ENCODE peak calls at places on chromosomes 1 and 21, in five cellular contexts. P is left ventricle myocardium inferior, Q is AG10803, A is AG04450, R is AG04449. W is an unnamed sample.

GRCh38 chr1:234875953-234876814 is 252.5 kb downstream of the TOMM20 start:
- DNase-seq in P (no peak), Q (no peak), A (no peak), R (no peak), W (peak)

GRCh38 chr1:18109058-18109755 is 1.6 kb downstream of the IGSF21 start:
- DNase-seq in P (no peak), Q (no peak), A (no peak), R (no peak), W (no peak)

GRCh38 chr21:14864211-14865021 is 200.4 kb downstream of the NRIP1 start:
- DNase-seq in P (peak), Q (peak), A (peak), R (no peak), W (peak)

GRCh38 chr1:11649624-11650330 is 4.5 kb downstream of the FBXO2 start:
- DNase-seq in P (no peak), Q (no peak), A (no peak), R (no peak), W (no peak)

GRCh38 chr1:235573880-235574279 is 69.6 kb upstream of the B3GALNT2 start:
- DNase-seq in P (no peak), Q (no peak), A (no peak), R (no peak), W (no peak)

GRCh38 chr1:41662656-41663437 is 178.4 kb upstream of the EDN2 start:
- DNase-seq in P (peak), Q (peak), A (no peak), R (peak), W (peak)

GRCh38 chr1:202589190-202589680 is 121.0 kb downstream of the SYT2 start:
- DNase-seq in P (peak), Q (peak), A (peak), R (peak), W (peak)

GRCh38 chr1:221740941-221741363 is 937 bp downstream of the DUSP10 start:
- DNase-seq in P (no peak), Q (no peak), A (no peak), R (no peak), W (peak)

GRCh38 chr1:175174273-175174672 is 18.3 kb downstream of the KIAA0040 start:
- DNase-seq in P (no peak), Q (no peak), A (no peak), R (no peak), W (no peak)

GRCh38 chr1:117657031-117657430 is 51.2 kb downstream of the TENT5C start:
- DNase-seq in P (no peak), Q (peak), A (peak), R (peak), W (no peak)

GRCh38 chr1:30285461-30286050 is 437.8 kb downstream of the MATN1 start:
- DNase-seq in P (no peak), Q (no peak), A (no peak), R (no peak), W (no peak)

GRCh38 chr1:183982172-183982963 is 55.2 kb downstream of the COLGALT2 start:
- DNase-seq in P (no peak), Q (no peak), A (no peak), R (no peak), W (no peak)

DNA sequence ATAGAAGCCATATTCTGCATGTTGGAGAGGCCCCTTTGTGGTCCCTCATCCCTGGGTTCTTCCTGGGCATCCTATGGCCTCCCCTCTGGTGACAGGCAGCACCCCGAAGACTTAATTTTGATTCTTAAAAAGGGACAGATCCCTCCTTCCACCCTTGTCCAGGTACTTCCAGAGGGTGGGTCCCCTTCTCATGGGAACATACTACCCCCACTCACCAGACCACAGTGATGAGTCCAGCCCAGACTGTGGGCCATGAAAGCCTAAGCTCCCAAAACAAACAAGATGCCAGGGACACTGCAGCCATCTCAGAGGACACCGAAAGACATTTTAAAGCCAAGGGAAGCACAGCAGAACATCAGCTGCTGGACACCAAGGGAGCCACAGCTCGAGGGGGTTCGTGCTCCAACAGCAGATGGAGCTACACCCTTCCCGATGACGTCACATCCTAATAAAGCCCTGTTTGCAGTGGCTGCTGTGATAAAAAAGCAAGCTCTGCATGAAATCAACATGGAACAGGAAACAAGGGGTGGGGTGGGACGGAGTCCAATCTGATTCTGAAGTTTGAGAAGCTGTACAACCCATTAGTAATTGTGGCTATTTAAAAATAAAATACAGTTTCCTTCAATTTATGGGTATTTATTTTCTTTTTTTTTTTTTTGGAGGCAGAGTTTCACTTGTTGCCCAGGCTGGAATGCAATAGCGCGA is 32.4 kb downstream of the GNB1 start:
- DNase-seq in P (peak), Q (peak), A (no peak), R (peak), W (no peak)
- H3K4me3 ChIP-seq in P (peak), Q (peak), A (no peak), R (no peak), W (no peak)

GRCh38 chr1:86502721-86503430 is 34.1 kb downstream of the CLCA1 start:
- DNase-seq in P (no peak), Q (no peak), A (no peak), R (no peak), W (peak)
- TF ChIP-seq CTCF in P (no peak), Q (no peak), A (no peak), R (no peak), W (peak)

GRCh38 chr1:54300395-54300794 is 100.4 kb downstream of the MRPL37 start:
- DNase-seq in P (no peak), Q (no peak), A (no peak), R (no peak), W (no peak)
- H3K4me3 ChIP-seq in P (no peak), Q (no peak), A (no peak), R (no peak), W (no peak)

GRCh38 chr1:164664127-164664526 is 105.1 kb downstream of the PBX1 start:
- DNase-seq in P (no peak), Q (no peak), A (no peak), R (no peak), W (peak)

GRCh38 chr1:164667600-164667999 is 108.6 kb downstream of the PBX1 start:
- DNase-seq in P (no peak), Q (no peak), A (no peak), R (no peak), W (peak)

GRCh38 chr1:164668451-164668850 is 109.5 kb downstream of the PBX1 start:
- DNase-seq in P (no peak), Q (no peak), A (no peak), R (no peak), W (no peak)

GRCh38 chr1:164670026-164670425 is 111.0 kb downstream of the PBX1 start:
- DNase-seq in P (no peak), Q (no peak), A (no peak), R (no peak), W (no peak)

DNA sequence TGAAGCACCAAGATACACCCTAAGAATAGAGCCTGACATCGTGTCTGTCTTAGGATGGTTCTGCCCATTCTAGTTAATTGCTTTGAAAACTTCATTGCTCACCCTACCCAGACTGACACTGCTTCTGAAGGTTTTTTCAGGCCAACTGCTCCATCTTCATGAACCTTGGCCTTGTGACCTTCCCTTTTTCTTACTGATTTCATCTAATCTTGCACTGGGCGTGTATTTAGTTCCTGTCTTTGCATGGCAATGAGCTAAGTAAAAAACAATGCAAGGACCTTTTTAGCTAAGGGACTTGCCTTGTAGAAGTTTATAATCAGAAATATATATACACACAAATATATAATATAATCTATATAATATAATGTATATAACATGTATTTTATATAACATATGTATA is 108.0 kb downstream of the PBX1 start:
- DNase-seq in P (no peak), Q (no peak), A (no peak), R (no peak), W (no peak)
- TF ChIP-seq CTCF in P (no peak), Q (no peak), A (no peak), R (no peak), W (no peak)

GRCh38 chr1:9653195-9653782 is 1.8 kb downstream of the PIK3CD start:
- DNase-seq in P (no peak), Q (no peak), A (no peak), R (no peak), W (peak)

GRCh38 chr1:9655127-9655723 is 3.7 kb downstream of the PIK3CD start:
- DNase-seq in P (no peak), Q (no peak), A (no peak), R (no peak), W (peak)

GRCh38 chr1:9655836-9656235 is 4.3 kb downstream of the PIK3CD start:
- DNase-seq in P (no peak), Q (no peak), A (no peak), R (no peak), W (peak)

GRCh38 chr1:9652379-9653194 is 1.1 kb downstream of the PIK3CD start:
- DNase-seq in P (peak), Q (no peak), A (no peak), R (no peak), W (peak)

GRCh38 chr1:9653783-9654517 is 2.4 kb downstream of the PIK3CD start:
- DNase-seq in P (no peak), Q (no peak), A (no peak), R (no peak), W (peak)
- H3K4me3 ChIP-seq in P (peak), Q (no peak), A (no peak), R (no peak), W (peak)

GRCh38 chr1:43934279-43934985 is 831 bp downstream of the ARTN start:
- DNase-seq in P (peak), Q (peak), A (no peak), R (no peak), W (peak)

GRCh38 chr1:43936470-43937151 is 3.0 kb downstream of the ARTN start:
- DNase-seq in P (peak), Q (no peak), A (no peak), R (no peak), W (no peak)

GRCh38 chr1:43933386-43934278 is at the start of gene ARTN:
- DNase-seq in P (no peak), Q (no peak), A (no peak), R (no peak), W (no peak)

GRCh38 chr1:43935711-43936427 is 2.3 kb downstream of the ARTN start:
- DNase-seq in P (no peak), Q (no peak), A (no peak), R (no peak), W (no peak)

GRCh38 chr1:43934986-43935324 is 1.4 kb downstream of the ARTN start:
- DNase-seq in P (no peak), Q (no peak), A (no peak), R (no peak), W (no peak)
- TF ChIP-seq CTCF in P (no peak), Q (no peak), A (no peak), R (no peak), W (no peak)

GRCh38 chr1:156893048-156893953 is at the start of gene PEAR1:
- DNase-seq in P (peak), Q (no peak), A (no peak), R (no peak), W (no peak)
- H3K4me3 ChIP-seq in P (peak), Q (peak), A (peak), R (peak), W (no peak)

GRCh38 chr1:48200166-48200900 is 22.2 kb upstream of the SLC5A9 start:
- DNase-seq in P (no peak), Q (peak), A (no peak), R (no peak), W (no peak)

GRCh38 chr1:48202030-48202752 is 20.3 kb upstream of the SLC5A9 start:
- DNase-seq in P (peak), Q (peak), A (peak), R (peak), W (peak)

GRCh38 chr1:48205547-48205946 is 17.0 kb upstream of the SLC5A9 start:
- DNase-seq in P (no peak), Q (no peak), A (no peak), R (no peak), W (no peak)

GRCh38 chr1:48206371-48206770 is 16.1 kb upstream of the SLC5A9 start:
- DNase-seq in P (no peak), Q (no peak), A (no peak), R (no peak), W (no peak)

GRCh38 chr1:48203287-48203900 is 19.1 kb upstream of the SLC5A9 start:
- DNase-seq in P (no peak), Q (no peak), A (no peak), R (no peak), W (peak)
- TF ChIP-seq CTCF in P (peak), Q (peak), A (peak), R (peak), W (peak)

GRCh38 chr1:151131832-151132675 is 14.4 kb downstream of the SEMA6C start:
- DNase-seq in P (no peak), Q (no peak), A (no peak), R (no peak), W (no peak)

GRCh38 chr1:151132676-151133338 is 13.6 kb downstream of the SEMA6C start:
- DNase-seq in P (no peak), Q (no peak), A (no peak), R (no peak), W (no peak)

GRCh38 chr1:151133339-151133761 is 13.1 kb downstream of the SEMA6C start:
- DNase-seq in P (no peak), Q (no peak), A (no peak), R (no peak), W (no peak)

GRCh38 chr1:151128800-151129199 is 17.6 kb downstream of the SEMA6C start:
- DNase-seq in P (no peak), Q (no peak), A (no peak), R (no peak), W (no peak)

DNA sequence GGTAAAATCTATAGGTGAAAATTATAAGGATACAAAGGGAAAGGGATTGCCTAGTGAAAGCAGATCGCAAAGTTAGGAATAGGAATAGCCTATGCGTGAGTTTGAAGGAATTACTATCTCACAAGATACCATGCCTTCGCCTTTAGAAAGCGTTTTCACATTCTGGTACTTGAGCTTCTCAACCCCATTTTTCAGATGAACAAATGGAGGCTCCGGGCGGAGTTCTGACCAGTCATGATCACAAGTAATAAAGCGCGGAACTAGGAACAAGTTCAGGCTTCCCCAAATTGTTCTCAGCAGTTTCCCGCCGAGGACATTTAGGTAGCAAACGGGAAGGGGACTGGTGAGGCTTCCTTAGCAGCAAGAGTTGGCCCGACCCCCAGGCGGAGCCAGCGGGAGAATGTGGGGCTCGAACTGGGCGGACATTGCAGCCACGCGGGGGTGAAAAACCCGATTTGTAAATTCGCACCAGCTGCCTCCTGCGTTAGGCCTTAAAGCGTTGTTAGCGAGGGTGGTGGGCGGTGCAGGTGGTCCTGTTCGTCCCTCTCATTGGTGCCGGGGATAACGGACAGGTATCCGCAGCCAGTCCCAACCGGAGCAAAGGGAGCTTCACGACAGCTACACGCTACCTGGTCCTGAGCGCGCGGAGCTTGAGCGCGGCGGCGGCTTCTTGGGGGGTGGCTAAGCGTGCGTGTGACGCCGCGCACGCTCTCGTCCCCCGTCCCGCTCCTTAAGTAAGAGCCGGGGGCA is 15.4 kb downstream of the SEMA6C start:
- DNase-seq in P (peak), Q (peak), A (peak), R (peak), W (peak)
- H3K4me3 ChIP-seq in P (peak), Q (peak), A (peak), R (peak), W (peak)

GRCh38 chr1:100038401-100039306 is 68.9 kb downstream of the SLC35A3 start:
- DNase-seq in P (peak), Q (peak), A (peak), R (peak), W (peak)
- TF ChIP-seq CTCF in P (no peak), Q (peak), A (no peak), R (no peak), W (no peak)